ENCODE peak calls at places on chromosomes 7 and 10, in eight cellular contexts. N, R, Q, W, L, B, X and V are unnamed samples.

GRCh38 chr7:141698247-141699015 is 3.5 kb downstream of the DENND11 start:
- DNase-seq in W (no peak), N (no peak), B (no peak), R (no peak), L (no peak), X (no peak), Q (no peak), V (no peak)

GRCh38 chr10:81071087-81071796 is 533.5 kb downstream of the SH2D4B start:
- DNase-seq in N (no peak), B (no peak), R (no peak), L (no peak), W (no peak), Q (no peak), X (no peak), V (no peak)

GRCh38 chr7:119959811-119960210 is 313.2 kb upstream of the KCND2 start:
- DNase-seq in L (no peak), Q (no peak), B (no peak), X (no peak), N (peak), W (no peak), R (no peak), V (no peak)

GRCh38 chr10:614341-614664 is 75.2 kb downstream of the DIP2C start:
- DNase-seq in B (no peak), W (no peak), X (no peak), Q (no peak), R (no peak), L (no peak), N (no peak), V (no peak)

GRCh38 chr7:27147211-27148030 is at the start of gene HOXA6:
- DNase-seq in R (no peak), N (no peak), L (no peak), X (no peak), Q (no peak), W (no peak), B (no peak), V (peak)

GRCh38 chr7:73746378-73746777 is 7.8 kb upstream of the ABHD11 start:
- DNase-seq in W (no peak), Q (no peak), N (no peak), R (no peak), L (no peak), B (no peak), X (no peak), V (no peak)

GRCh38 chr7:409344-410281 is 110.0 kb downstream of the PDGFA start:
- DNase-seq in X (no peak), R (no peak), N (no peak), W (no peak), Q (no peak), L (no peak), B (no peak), V (no peak)

GRCh38 chr10:102453502-102453901 is 2.2 kb upstream of the C10orf95 start:
- DNase-seq in Q (no peak), X (no peak), W (no peak), B (no peak), R (no peak), N (no peak), L (no peak), V (no peak)

GRCh38 chr10:78914502-78915330 is 154.1 kb upstream of the ZMIZ1 start:
- DNase-seq in X (no peak), W (no peak), Q (no peak), N (peak), B (no peak), L (no peak), R (no peak), V (no peak)

GRCh38 chr10:12854988-12855387 is 146.5 kb downstream of the CCDC3 start:
- DNase-seq in N (no peak), Q (no peak), L (no peak), W (no peak), R (no peak), X (no peak), B (no peak), V (no peak)

GRCh38 chr10:124142960-124143359 is 49.6 kb upstream of the CHST15 start:
- DNase-seq in W (no peak), B (no peak), N (no peak), R (no peak), L (no peak), Q (no peak), X (no peak), V (no peak)

GRCh38 chr10:44383749-44384600 is 922 bp downstream of the CXCL12 start:
- DNase-seq in B (no peak), R (peak), X (no peak), W (no peak), Q (peak), N (peak), L (no peak), V (no peak)

GRCh38 chr7:1533569-1534329 is 3.2 kb downstream of the MAFK start:
- DNase-seq in X (no peak), W (no peak), R (peak), Q (peak), N (peak), L (no peak), B (no peak), V (peak)

GRCh38 chr10:89625041-89625765 is 19.8 kb downstream of the PANK1 start:
- DNase-seq in Q (no peak), W (no peak), L (no peak), X (no peak), R (no peak), N (peak), B (no peak), V (peak)

GRCh38 chr10:16737420-16737819 is 79.8 kb downstream of the RSU1 start:
- DNase-seq in R (no peak), Q (no peak), B (no peak), N (no peak), L (no peak), W (no peak), X (no peak), V (no peak)

GRCh38 chr10:70227548-70228320 is 5.5 kb downstream of the PPA1 start:
- DNase-seq in W (no peak), X (no peak), N (no peak), Q (no peak), B (no peak), L (no peak), R (no peak), V (no peak)

GRCh38 chr7:131880078-131880477 is 323.6 kb upstream of the PODXL start:
- DNase-seq in R (no peak), W (no peak), N (no peak), B (no peak), Q (no peak), L (no peak), X (no peak), V (no peak)

GRCh38 chr7:28586736-28587135 is 174.4 kb downstream of the CREB5 start:
- DNase-seq in X (no peak), W (no peak), Q (no peak), L (no peak), R (no peak), N (no peak), B (no peak), V (no peak)

GRCh38 chr10:127349737-127350136 is 153.3 kb upstream of the INSYN2A start:
- DNase-seq in L (no peak), Q (no peak), R (no peak), W (no peak), N (peak), X (no peak), B (no peak), V (no peak)